ENCODE peak calls at places on chromosomes 12 and 14, in eight cellular contexts. K is Ammon's horn; A is HFF-Myc; W is AG09309; C is activated CD4-positive, alpha-beta T cell treated with anti-CD3 and anti-CD28 coated beads, Interleukin-2, amount 50 U/mL, for 4 hours; T is activated T-helper 1 cell treated with Interleukin-2 at 50 U/mL for 16 hours; P is T47D; F is IMR-90. N is an unnamed sample.

GRCh38 chr14:75487155-75487671 is 35.1 kb upstream of the BATF start:
- DNase-seq in K (no peak), A (no peak), W (no peak), C (no peak), T (no peak), P (no peak), F (no peak), N (no peak)

GRCh38 chr14:62501021-62501750 is 544.1 kb downstream of the KCNH5 start:
- DNase-seq in K (no peak), A (no peak), W (no peak), C (no peak), T (no peak), P (no peak), F (no peak), N (no peak)

GRCh38 chr12:27003421-27004311 is 10.5 kb downstream of the TM7SF3 start:
- DNase-seq in K (no peak), A (no peak), W (no peak), C (no peak), T (no peak), P (peak), F (no peak), N (no peak)

GRCh38 chr12:85530486-85530885 is 250.5 kb downstream of the ALX1 start:
- DNase-seq in K (no peak), A (no peak), W (no peak), C (no peak), T (no peak), P (no peak), F (no peak), N (no peak)

GRCh38 chr12:111766608-111767361 is at the start of gene ALDH2:
- DNase-seq in K (peak), A (no peak), W (no peak), C (peak), T (no peak), P (peak), F (peak), N (peak)

GRCh38 chr12:33605776-33606175 is 166.2 kb upstream of the SYT10 start:
- DNase-seq in K (no peak), A (no peak), W (no peak), C (no peak), T (no peak), P (peak), F (no peak), N (no peak)

GRCh38 chr12:73659802-73660201 is 877.8 kb upstream of the ATXN7L3B start:
- DNase-seq in K (no peak), A (no peak), W (no peak), C (no peak), T (no peak), P (no peak), F (no peak), N (no peak)

GRCh38 chr14:88669346-88669745 is 106.5 kb downstream of the ZC3H14 start:
- DNase-seq in K (no peak), A (no peak), W (no peak), C (no peak), T (no peak), P (no peak), F (no peak), N (no peak)

GRCh38 chr12:97308576-97309198 is 153.9 kb upstream of the RMST start:
- DNase-seq in K (peak), A (peak), W (peak), C (no peak), T (no peak), P (peak), F (peak), N (peak)

GRCh38 chr14:56195727-56196126 is 77.5 kb downstream of the PELI2 start:
- DNase-seq in K (no peak), A (peak), W (no peak), C (no peak), T (no peak), P (no peak), F (peak), N (no peak)

GRCh38 chr14:89279649-89280232 is 137.3 kb downstream of the FOXN3 start:
- DNase-seq in K (no peak), A (no peak), W (no peak), C (no peak), T (no peak), P (no peak), F (no peak), N (no peak)

GRCh38 chr14:64838656-64839055 is 41.1 kb downstream of the SPTB start:
- DNase-seq in K (no peak), A (no peak), W (no peak), C (no peak), T (no peak), P (no peak), F (no peak), N (no peak)

GRCh38 chr12:124512667-124513296 is 54.6 kb downstream of the NCOR2 start:
- DNase-seq in K (peak), A (peak), W (peak), C (no peak), T (no peak), P (no peak), F (peak), N (peak)

GRCh38 chr12:58176296-58176869 is 235.0 kb downstream of the ATP23 start:
- DNase-seq in K (no peak), A (peak), W (no peak), C (no peak), T (no peak), P (peak), F (peak), N (peak)

GRCh38 chr14:93533864-93534263 is 103.1 kb downstream of the UNC79 start:
- DNase-seq in K (peak), A (no peak), W (no peak), C (no peak), T (no peak), P (no peak), F (no peak), N (peak)

GRCh38 chr12:6061661-6062060 is 62.8 kb downstream of the VWF start:
- DNase-seq in K (no peak), A (no peak), W (peak), C (no peak), T (no peak), P (no peak), F (peak), N (no peak)

GRCh38 chr12:69101505-69101904 is 137.9 kb upstream of the CPSF6 start:
- DNase-seq in K (no peak), A (no peak), W (no peak), C (no peak), T (no peak), P (peak), F (no peak), N (no peak)

GRCh38 chr14:70098257-70098809 is 90.4 kb downstream of the SLC8A3 start:
- DNase-seq in K (peak), A (no peak), W (no peak), C (no peak), T (no peak), P (no peak), F (no peak), N (no peak)

GRCh38 chr14:105926415-105927093 is 400.2 kb downstream of the TMEM121 start:
- DNase-seq in K (no peak), A (no peak), W (no peak), C (no peak), T (no peak), P (no peak), F (no peak), N (no peak)

GRCh38 chr12:22971771-22972191 is 346.8 kb downstream of the ETNK1 start:
- DNase-seq in K (no peak), A (no peak), W (no peak), C (no peak), T (no peak), P (no peak), F (peak), N (no peak)

GRCh38 chr12:131218291-131219172 is 264.8 kb downstream of the ADGRD1 start:
- DNase-seq in K (no peak), A (no peak), W (no peak), C (no peak), T (no peak), P (peak), F (no peak), N (no peak)

GRCh38 chr14:78450945-78451344 is 280.8 kb downstream of the NRXN3 start:
- DNase-seq in K (no peak), A (no peak), W (no peak), C (no peak), T (no peak), P (no peak), F (no peak), N (no peak)

GRCh38 chr12:12017135-12017581 is 53.6 kb upstream of the BCL2L14 start:
- DNase-seq in K (no peak), A (no peak), W (no peak), C (no peak), T (no peak), P (peak), F (no peak), N (no peak)

GRCh38 chr12:64273527-64274403 is 51.7 kb upstream of the KICS2 start:
- DNase-seq in K (peak), A (no peak), W (no peak), C (peak), T (no peak), P (peak), F (no peak), N (no peak)

GRCh38 chr12:107545737-107546363 is 139.7 kb upstream of the PWP1 start:
- DNase-seq in K (no peak), A (no peak), W (no peak), C (no peak), T (no peak), P (peak), F (peak), N (no peak)